ENCODE peak calls at places on chromosomes 11 and 22, in ten cellular contexts. One of them, this sample, is unnamed.

GRCh38 chr11:111601636-111601978 is 642 bp upstream of the SIK2 start:
- DNase-seq in NCI-H2171 treated with DMSO at 0.1 percent for 48 hours: no peak
- DNase-seq in HEK293T: no peak
- DNase-seq in activated T-cell treated with anti-CD3 and anti-CD28 coated beads, Interleukin-2, amount 50 U/mL, for 72 hours: no peak
- DNase-seq in GM06990: no peak
- DNase-seq in stimulated activated CD4-positive, alpha-beta T cell treated with anti-CD3 and anti-CD28 coated beads, Interleukin-15, amount 100 ng/mL, for 24 hours: no peak
- DNase-seq in CD8-positive, alpha-beta memory T cell: no peak
- DNase-seq in activated CD8-positive, alpha-beta memory T cell treated with anti-CD3 and anti-CD28 coated beads for 4 hours: no peak
- DNase-seq in lower lobe of right lung: no peak
- DNase-seq in anterior cingulate cortex: no peak
- DNase-seq in this sample: no peak

GRCh38 chr11:127491589-127491988 is 491.0 kb upstream of the KIRREL3 start:
- DNase-seq in NCI-H2171 treated with DMSO at 0.1 percent for 48 hours: no peak
- DNase-seq in HEK293T: no peak
- DNase-seq in activated T-cell treated with anti-CD3 and anti-CD28 coated beads, Interleukin-2, amount 50 U/mL, for 72 hours: no peak
- DNase-seq in GM06990: no peak
- DNase-seq in stimulated activated CD4-positive, alpha-beta T cell treated with anti-CD3 and anti-CD28 coated beads, Interleukin-15, amount 100 ng/mL, for 24 hours: no peak
- DNase-seq in CD8-positive, alpha-beta memory T cell: no peak
- DNase-seq in activated CD8-positive, alpha-beta memory T cell treated with anti-CD3 and anti-CD28 coated beads for 4 hours: no peak
- DNase-seq in lower lobe of right lung: no peak
- DNase-seq in anterior cingulate cortex: no peak
- DNase-seq in this sample: no peak

GRCh38 chr22:36065462-36065774 is 36.8 kb upstream of the RBFOX2 start:
- DNase-seq in NCI-H2171 treated with DMSO at 0.1 percent for 48 hours: no peak
- DNase-seq in HEK293T: no peak
- DNase-seq in activated T-cell treated with anti-CD3 and anti-CD28 coated beads, Interleukin-2, amount 50 U/mL, for 72 hours: no peak
- DNase-seq in GM06990: no peak
- DNase-seq in stimulated activated CD4-positive, alpha-beta T cell treated with anti-CD3 and anti-CD28 coated beads, Interleukin-15, amount 100 ng/mL, for 24 hours: no peak
- DNase-seq in CD8-positive, alpha-beta memory T cell: no peak
- DNase-seq in activated CD8-positive, alpha-beta memory T cell treated with anti-CD3 and anti-CD28 coated beads for 4 hours: no peak
- DNase-seq in lower lobe of right lung: no peak
- DNase-seq in anterior cingulate cortex: no peak
- DNase-seq in this sample: no peak

GRCh38 chr11:85809881-85810280 is 1.1 kb downstream of the SYTL2 start:
- DNase-seq in NCI-H2171 treated with DMSO at 0.1 percent for 48 hours: peak; percentile 26
- DNase-seq in HEK293T: peak; percentile 34
- DNase-seq in activated T-cell treated with anti-CD3 and anti-CD28 coated beads, Interleukin-2, amount 50 U/mL, for 72 hours: peak; percentile 52
- DNase-seq in GM06990: no peak
- DNase-seq in stimulated activated CD4-positive, alpha-beta T cell treated with anti-CD3 and anti-CD28 coated beads, Interleukin-15, amount 100 ng/mL, for 24 hours: peak; percentile 19
- DNase-seq in CD8-positive, alpha-beta memory T cell: peak; percentile 21
- DNase-seq in activated CD8-positive, alpha-beta memory T cell treated with anti-CD3 and anti-CD28 coated beads for 4 hours: no peak
- DNase-seq in lower lobe of right lung: no peak
- DNase-seq in anterior cingulate cortex: no peak
- DNase-seq in this sample: no peak

GRCh38 chr11:112343368-112344039 is 82.8 kb upstream of the PLET1 start:
- DNase-seq in NCI-H2171 treated with DMSO at 0.1 percent for 48 hours: no peak
- DNase-seq in HEK293T: no peak
- DNase-seq in activated T-cell treated with anti-CD3 and anti-CD28 coated beads, Interleukin-2, amount 50 U/mL, for 72 hours: no peak
- DNase-seq in GM06990: no peak
- DNase-seq in stimulated activated CD4-positive, alpha-beta T cell treated with anti-CD3 and anti-CD28 coated beads, Interleukin-15, amount 100 ng/mL, for 24 hours: no peak
- DNase-seq in CD8-positive, alpha-beta memory T cell: no peak
- DNase-seq in activated CD8-positive, alpha-beta memory T cell treated with anti-CD3 and anti-CD28 coated beads for 4 hours: no peak
- DNase-seq in lower lobe of right lung: no peak
- DNase-seq in anterior cingulate cortex: no peak
- DNase-seq in this sample: no peak

GRCh38 chr11:6387811-6388599 is 2.3 kb upstream of the SMPD1 start:
- DNase-seq in NCI-H2171 treated with DMSO at 0.1 percent for 48 hours: no peak
- DNase-seq in HEK293T: no peak
- DNase-seq in activated T-cell treated with anti-CD3 and anti-CD28 coated beads, Interleukin-2, amount 50 U/mL, for 72 hours: no peak
- DNase-seq in GM06990: no peak
- DNase-seq in stimulated activated CD4-positive, alpha-beta T cell treated with anti-CD3 and anti-CD28 coated beads, Interleukin-15, amount 100 ng/mL, for 24 hours: no peak
- DNase-seq in CD8-positive, alpha-beta memory T cell: no peak
- DNase-seq in activated CD8-positive, alpha-beta memory T cell treated with anti-CD3 and anti-CD28 coated beads for 4 hours: no peak
- DNase-seq in lower lobe of right lung: no peak
- DNase-seq in anterior cingulate cortex: no peak
- DNase-seq in this sample: no peak

GRCh38 chr11:75673977-75674582 is 5.2 kb upstream of the MAP6 start:
- DNase-seq in NCI-H2171 treated with DMSO at 0.1 percent for 48 hours: no peak
- DNase-seq in HEK293T: no peak
- DNase-seq in activated T-cell treated with anti-CD3 and anti-CD28 coated beads, Interleukin-2, amount 50 U/mL, for 72 hours: peak; percentile 67
- DNase-seq in GM06990: no peak
- DNase-seq in stimulated activated CD4-positive, alpha-beta T cell treated with anti-CD3 and anti-CD28 coated beads, Interleukin-15, amount 100 ng/mL, for 24 hours: peak; percentile 50
- DNase-seq in CD8-positive, alpha-beta memory T cell: no peak
- DNase-seq in activated CD8-positive, alpha-beta memory T cell treated with anti-CD3 and anti-CD28 coated beads for 4 hours: no peak
- DNase-seq in lower lobe of right lung: no peak
- DNase-seq in anterior cingulate cortex: no peak
- DNase-seq in this sample: no peak

GRCh38 chr11:35343033-35343598 is 76.2 kb downstream of the SLC1A2 start:
- DNase-seq in NCI-H2171 treated with DMSO at 0.1 percent for 48 hours: no peak
- DNase-seq in HEK293T: no peak
- DNase-seq in activated T-cell treated with anti-CD3 and anti-CD28 coated beads, Interleukin-2, amount 50 U/mL, for 72 hours: peak; percentile 71
- DNase-seq in GM06990: peak; percentile 50
- DNase-seq in stimulated activated CD4-positive, alpha-beta T cell treated with anti-CD3 and anti-CD28 coated beads, Interleukin-15, amount 100 ng/mL, for 24 hours: peak; percentile 58
- DNase-seq in CD8-positive, alpha-beta memory T cell: peak; percentile 15
- DNase-seq in activated CD8-positive, alpha-beta memory T cell treated with anti-CD3 and anti-CD28 coated beads for 4 hours: no peak
- DNase-seq in lower lobe of right lung: no peak
- DNase-seq in anterior cingulate cortex: no peak
- DNase-seq in this sample: no peak

GRCh38 chr22:24697671-24698082 is 76.8 kb downstream of the PIWIL3 start:
- DNase-seq in NCI-H2171 treated with DMSO at 0.1 percent for 48 hours: peak; percentile 93
- DNase-seq in HEK293T: no peak
- DNase-seq in activated T-cell treated with anti-CD3 and anti-CD28 coated beads, Interleukin-2, amount 50 U/mL, for 72 hours: no peak
- DNase-seq in GM06990: no peak
- DNase-seq in stimulated activated CD4-positive, alpha-beta T cell treated with anti-CD3 and anti-CD28 coated beads, Interleukin-15, amount 100 ng/mL, for 24 hours: no peak
- DNase-seq in CD8-positive, alpha-beta memory T cell: no peak
- DNase-seq in activated CD8-positive, alpha-beta memory T cell treated with anti-CD3 and anti-CD28 coated beads for 4 hours: no peak
- DNase-seq in lower lobe of right lung: peak; percentile 76
- DNase-seq in anterior cingulate cortex: no peak
- DNase-seq in this sample: no peak

GRCh38 chr11:62883677-62884076 is 3.0 kb downstream of the SLC3A2 start:
- DNase-seq in NCI-H2171 treated with DMSO at 0.1 percent for 48 hours: no peak
- DNase-seq in HEK293T: no peak
- DNase-seq in activated T-cell treated with anti-CD3 and anti-CD28 coated beads, Interleukin-2, amount 50 U/mL, for 72 hours: no peak
- DNase-seq in GM06990: no peak
- DNase-seq in stimulated activated CD4-positive, alpha-beta T cell treated with anti-CD3 and anti-CD28 coated beads, Interleukin-15, amount 100 ng/mL, for 24 hours: no peak
- DNase-seq in CD8-positive, alpha-beta memory T cell: no peak
- DNase-seq in activated CD8-positive, alpha-beta memory T cell treated with anti-CD3 and anti-CD28 coated beads for 4 hours: no peak
- DNase-seq in lower lobe of right lung: no peak
- DNase-seq in anterior cingulate cortex: no peak
- DNase-seq in this sample: no peak

GRCh38 chr11:128407962-128408361 is 179.4 kb downstream of the ETS1 start:
- DNase-seq in NCI-H2171 treated with DMSO at 0.1 percent for 48 hours: no peak
- DNase-seq in HEK293T: no peak
- DNase-seq in activated T-cell treated with anti-CD3 and anti-CD28 coated beads, Interleukin-2, amount 50 U/mL, for 72 hours: no peak
- DNase-seq in GM06990: no peak
- DNase-seq in stimulated activated CD4-positive, alpha-beta T cell treated with anti-CD3 and anti-CD28 coated beads, Interleukin-15, amount 100 ng/mL, for 24 hours: no peak
- DNase-seq in CD8-positive, alpha-beta memory T cell: no peak
- DNase-seq in activated CD8-positive, alpha-beta memory T cell treated with anti-CD3 and anti-CD28 coated beads for 4 hours: no peak
- DNase-seq in lower lobe of right lung: no peak
- DNase-seq in anterior cingulate cortex: no peak
- DNase-seq in this sample: no peak

GRCh38 chr11:104462346-104462745 is 298.4 kb upstream of the PDGFD start:
- DNase-seq in NCI-H2171 treated with DMSO at 0.1 percent for 48 hours: no peak
- DNase-seq in HEK293T: no peak
- DNase-seq in activated T-cell treated with anti-CD3 and anti-CD28 coated beads, Interleukin-2, amount 50 U/mL, for 72 hours: no peak
- DNase-seq in GM06990: no peak
- DNase-seq in stimulated activated CD4-positive, alpha-beta T cell treated with anti-CD3 and anti-CD28 coated beads, Interleukin-15, amount 100 ng/mL, for 24 hours: no peak
- DNase-seq in CD8-positive, alpha-beta memory T cell: no peak
- DNase-seq in activated CD8-positive, alpha-beta memory T cell treated with anti-CD3 and anti-CD28 coated beads for 4 hours: no peak
- DNase-seq in lower lobe of right lung: no peak
- DNase-seq in anterior cingulate cortex: no peak
- DNase-seq in this sample: peak; percentile 2

GRCh38 chr11:43130616-43131015 is 181.2 kb upstream of the API5 start:
- DNase-seq in NCI-H2171 treated with DMSO at 0.1 percent for 48 hours: no peak
- DNase-seq in HEK293T: no peak
- DNase-seq in activated T-cell treated with anti-CD3 and anti-CD28 coated beads, Interleukin-2, amount 50 U/mL, for 72 hours: no peak
- DNase-seq in GM06990: no peak
- DNase-seq in stimulated activated CD4-positive, alpha-beta T cell treated with anti-CD3 and anti-CD28 coated beads, Interleukin-15, amount 100 ng/mL, for 24 hours: no peak
- DNase-seq in CD8-positive, alpha-beta memory T cell: no peak
- DNase-seq in activated CD8-positive, alpha-beta memory T cell treated with anti-CD3 and anti-CD28 coated beads for 4 hours: no peak
- DNase-seq in lower lobe of right lung: no peak
- DNase-seq in anterior cingulate cortex: peak; percentile 11
- DNase-seq in this sample: peak; percentile 27

GRCh38 chr11:1573077-1573846 is 1.2 kb upstream of the DUSP8 start:
- DNase-seq in NCI-H2171 treated with DMSO at 0.1 percent for 48 hours: no peak
- DNase-seq in HEK293T: no peak
- DNase-seq in activated T-cell treated with anti-CD3 and anti-CD28 coated beads, Interleukin-2, amount 50 U/mL, for 72 hours: peak; percentile 35
- DNase-seq in GM06990: no peak
- DNase-seq in stimulated activated CD4-positive, alpha-beta T cell treated with anti-CD3 and anti-CD28 coated beads, Interleukin-15, amount 100 ng/mL, for 24 hours: peak; percentile 46
- DNase-seq in CD8-positive, alpha-beta memory T cell: peak; percentile 46
- DNase-seq in activated CD8-positive, alpha-beta memory T cell treated with anti-CD3 and anti-CD28 coated beads for 4 hours: no peak
- DNase-seq in lower lobe of right lung: no peak
- DNase-seq in anterior cingulate cortex: peak; percentile 47
- DNase-seq in this sample: no peak

GRCh38 chr11:61967924-61968757 is 707 bp upstream of the FTH1 start:
- DNase-seq in NCI-H2171 treated with DMSO at 0.1 percent for 48 hours: peak; percentile 81
- DNase-seq in HEK293T: no peak
- DNase-seq in activated T-cell treated with anti-CD3 and anti-CD28 coated beads, Interleukin-2, amount 50 U/mL, for 72 hours: peak; percentile 45
- DNase-seq in GM06990: peak; percentile 88
- DNase-seq in stimulated activated CD4-positive, alpha-beta T cell treated with anti-CD3 and anti-CD28 coated beads, Interleukin-15, amount 100 ng/mL, for 24 hours: peak; percentile 62
- DNase-seq in CD8-positive, alpha-beta memory T cell: peak; percentile 30
- DNase-seq in activated CD8-positive, alpha-beta memory T cell treated with anti-CD3 and anti-CD28 coated beads for 4 hours: no peak
- DNase-seq in lower lobe of right lung: peak; percentile 80
- DNase-seq in anterior cingulate cortex: peak; percentile 68
- DNase-seq in this sample: peak; percentile 63

GRCh38 chr22:30566125-30566524 is 8.3 kb downstream of the GAL3ST1 start:
- DNase-seq in NCI-H2171 treated with DMSO at 0.1 percent for 48 hours: no peak
- DNase-seq in HEK293T: no peak
- DNase-seq in activated T-cell treated with anti-CD3 and anti-CD28 coated beads, Interleukin-2, amount 50 U/mL, for 72 hours: no peak
- DNase-seq in GM06990: no peak
- DNase-seq in stimulated activated CD4-positive, alpha-beta T cell treated with anti-CD3 and anti-CD28 coated beads, Interleukin-15, amount 100 ng/mL, for 24 hours: no peak
- DNase-seq in CD8-positive, alpha-beta memory T cell: no peak
- DNase-seq in activated CD8-positive, alpha-beta memory T cell treated with anti-CD3 and anti-CD28 coated beads for 4 hours: no peak
- DNase-seq in lower lobe of right lung: no peak
- DNase-seq in anterior cingulate cortex: no peak
- DNase-seq in this sample: no peak

GRCh38 chr11:91850533-91851305 is 373.9 kb upstream of the FAT3 start:
- DNase-seq in NCI-H2171 treated with DMSO at 0.1 percent for 48 hours: no peak
- DNase-seq in HEK293T: no peak
- DNase-seq in activated T-cell treated with anti-CD3 and anti-CD28 coated beads, Interleukin-2, amount 50 U/mL, for 72 hours: no peak
- DNase-seq in GM06990: no peak
- DNase-seq in stimulated activated CD4-positive, alpha-beta T cell treated with anti-CD3 and anti-CD28 coated beads, Interleukin-15, amount 100 ng/mL, for 24 hours: no peak
- DNase-seq in CD8-positive, alpha-beta memory T cell: no peak
- DNase-seq in activated CD8-positive, alpha-beta memory T cell treated with anti-CD3 and anti-CD28 coated beads for 4 hours: no peak
- DNase-seq in lower lobe of right lung: no peak
- DNase-seq in anterior cingulate cortex: no peak
- DNase-seq in this sample: no peak

GRCh38 chr11:10638285-10638684 is 55.3 kb downstream of the IRAG1 start:
- DNase-seq in NCI-H2171 treated with DMSO at 0.1 percent for 48 hours: no peak
- DNase-seq in HEK293T: no peak
- DNase-seq in activated T-cell treated with anti-CD3 and anti-CD28 coated beads, Interleukin-2, amount 50 U/mL, for 72 hours: no peak
- DNase-seq in GM06990: no peak
- DNase-seq in stimulated activated CD4-positive, alpha-beta T cell treated with anti-CD3 and anti-CD28 coated beads, Interleukin-15, amount 100 ng/mL, for 24 hours: no peak
- DNase-seq in CD8-positive, alpha-beta memory T cell: no peak
- DNase-seq in activated CD8-positive, alpha-beta memory T cell treated with anti-CD3 and anti-CD28 coated beads for 4 hours: no peak
- DNase-seq in lower lobe of right lung: no peak
- DNase-seq in anterior cingulate cortex: peak; percentile 29
- DNase-seq in this sample: peak; percentile 37

GRCh38 chr11:20103281-20103680 is 57.0 kb downstream of the DBX1 start:
- DNase-seq in NCI-H2171 treated with DMSO at 0.1 percent for 48 hours: no peak
- DNase-seq in HEK293T: no peak
- DNase-seq in activated T-cell treated with anti-CD3 and anti-CD28 coated beads, Interleukin-2, amount 50 U/mL, for 72 hours: no peak
- DNase-seq in GM06990: no peak
- DNase-seq in stimulated activated CD4-positive, alpha-beta T cell treated with anti-CD3 and anti-CD28 coated beads, Interleukin-15, amount 100 ng/mL, for 24 hours: no peak
- DNase-seq in CD8-positive, alpha-beta memory T cell: no peak
- DNase-seq in activated CD8-positive, alpha-beta memory T cell treated with anti-CD3 and anti-CD28 coated beads for 4 hours: no peak
- DNase-seq in lower lobe of right lung: no peak
- DNase-seq in anterior cingulate cortex: no peak
- DNase-seq in this sample: no peak

GRCh38 chr11:16049611-16050010 is 306.7 kb downstream of the SOX6 start:
- DNase-seq in NCI-H2171 treated with DMSO at 0.1 percent for 48 hours: no peak
- DNase-seq in HEK293T: no peak
- DNase-seq in activated T-cell treated with anti-CD3 and anti-CD28 coated beads, Interleukin-2, amount 50 U/mL, for 72 hours: no peak
- DNase-seq in GM06990: no peak
- DNase-seq in stimulated activated CD4-positive, alpha-beta T cell treated with anti-CD3 and anti-CD28 coated beads, Interleukin-15, amount 100 ng/mL, for 24 hours: no peak
- DNase-seq in CD8-positive, alpha-beta memory T cell: no peak
- DNase-seq in activated CD8-positive, alpha-beta memory T cell treated with anti-CD3 and anti-CD28 coated beads for 4 hours: no peak
- DNase-seq in lower lobe of right lung: no peak
- DNase-seq in anterior cingulate cortex: no peak
- DNase-seq in this sample: no peak

GRCh38 chr11:120303004-120303637 is 22.0 kb upstream of the TLCD5 start:
- DNase-seq in NCI-H2171 treated with DMSO at 0.1 percent for 48 hours: peak; percentile 58
- DNase-seq in HEK293T: peak; percentile 53
- DNase-seq in activated T-cell treated with anti-CD3 and anti-CD28 coated beads, Interleukin-2, amount 50 U/mL, for 72 hours: peak; percentile 73
- DNase-seq in GM06990: peak; percentile 26
- DNase-seq in stimulated activated CD4-positive, alpha-beta T cell treated with anti-CD3 and anti-CD28 coated beads, Interleukin-15, amount 100 ng/mL, for 24 hours: peak; percentile 69
- DNase-seq in CD8-positive, alpha-beta memory T cell: peak; percentile 24
- DNase-seq in activated CD8-positive, alpha-beta memory T cell treated with anti-CD3 and anti-CD28 coated beads for 4 hours: peak; percentile 11
- DNase-seq in lower lobe of right lung: no peak
- DNase-seq in anterior cingulate cortex: no peak
- DNase-seq in this sample: peak; percentile 13

GRCh38 chr11:104078995-104079394 is 42.6 kb downstream of the DDI1 start:
- DNase-seq in NCI-H2171 treated with DMSO at 0.1 percent for 48 hours: no peak
- DNase-seq in HEK293T: no peak
- DNase-seq in activated T-cell treated with anti-CD3 and anti-CD28 coated beads, Interleukin-2, amount 50 U/mL, for 72 hours: no peak
- DNase-seq in GM06990: no peak
- DNase-seq in stimulated activated CD4-positive, alpha-beta T cell treated with anti-CD3 and anti-CD28 coated beads, Interleukin-15, amount 100 ng/mL, for 24 hours: no peak
- DNase-seq in CD8-positive, alpha-beta memory T cell: no peak
- DNase-seq in activated CD8-positive, alpha-beta memory T cell treated with anti-CD3 and anti-CD28 coated beads for 4 hours: no peak
- DNase-seq in lower lobe of right lung: no peak
- DNase-seq in anterior cingulate cortex: no peak
- DNase-seq in this sample: no peak

GRCh38 chr22:37581534-37581933 is 1.6 kb upstream of the LGALS2 start:
- DNase-seq in NCI-H2171 treated with DMSO at 0.1 percent for 48 hours: no peak
- DNase-seq in HEK293T: no peak
- DNase-seq in activated T-cell treated with anti-CD3 and anti-CD28 coated beads, Interleukin-2, amount 50 U/mL, for 72 hours: no peak
- DNase-seq in GM06990: no peak
- DNase-seq in stimulated activated CD4-positive, alpha-beta T cell treated with anti-CD3 and anti-CD28 coated beads, Interleukin-15, amount 100 ng/mL, for 24 hours: no peak
- DNase-seq in CD8-positive, alpha-beta memory T cell: no peak
- DNase-seq in activated CD8-positive, alpha-beta memory T cell treated with anti-CD3 and anti-CD28 coated beads for 4 hours: no peak
- DNase-seq in lower lobe of right lung: peak; percentile 71
- DNase-seq in anterior cingulate cortex: peak; percentile 64
- DNase-seq in this sample: no peak

GRCh38 chr11:2576536-2576935 is 123.3 kb downstream of the KCNQ1OT1 start:
- DNase-seq in NCI-H2171 treated with DMSO at 0.1 percent for 48 hours: no peak
- DNase-seq in HEK293T: no peak
- DNase-seq in activated T-cell treated with anti-CD3 and anti-CD28 coated beads, Interleukin-2, amount 50 U/mL, for 72 hours: no peak
- DNase-seq in GM06990: no peak
- DNase-seq in stimulated activated CD4-positive, alpha-beta T cell treated with anti-CD3 and anti-CD28 coated beads, Interleukin-15, amount 100 ng/mL, for 24 hours: no peak
- DNase-seq in CD8-positive, alpha-beta memory T cell: no peak
- DNase-seq in activated CD8-positive, alpha-beta memory T cell treated with anti-CD3 and anti-CD28 coated beads for 4 hours: no peak
- DNase-seq in lower lobe of right lung: peak; percentile 20
- DNase-seq in anterior cingulate cortex: no peak
- DNase-seq in this sample: no peak

GRCh38 chr11:116879789-116880402 is 42.5 kb upstream of the APOA1 start:
- DNase-seq in NCI-H2171 treated with DMSO at 0.1 percent for 48 hours: peak; percentile 42
- DNase-seq in HEK293T: peak; percentile 66
- DNase-seq in activated T-cell treated with anti-CD3 and anti-CD28 coated beads, Interleukin-2, amount 50 U/mL, for 72 hours: peak; percentile 17
- DNase-seq in GM06990: peak; percentile 41
- DNase-seq in stimulated activated CD4-positive, alpha-beta T cell treated with anti-CD3 and anti-CD28 coated beads, Interleukin-15, amount 100 ng/mL, for 24 hours: peak; percentile 11
- DNase-seq in CD8-positive, alpha-beta memory T cell: peak; percentile 29
- DNase-seq in activated CD8-positive, alpha-beta memory T cell treated with anti-CD3 and anti-CD28 coated beads for 4 hours: no peak
- DNase-seq in lower lobe of right lung: no peak
- DNase-seq in anterior cingulate cortex: no peak
- DNase-seq in this sample: no peak

GRCh38 chr11:19628018-19628417 is 84.6 kb upstream of the NAV2 start:
- DNase-seq in NCI-H2171 treated with DMSO at 0.1 percent for 48 hours: no peak
- DNase-seq in HEK293T: no peak
- DNase-seq in activated T-cell treated with anti-CD3 and anti-CD28 coated beads, Interleukin-2, amount 50 U/mL, for 72 hours: no peak
- DNase-seq in GM06990: no peak
- DNase-seq in stimulated activated CD4-positive, alpha-beta T cell treated with anti-CD3 and anti-CD28 coated beads, Interleukin-15, amount 100 ng/mL, for 24 hours: no peak
- DNase-seq in CD8-positive, alpha-beta memory T cell: no peak
- DNase-seq in activated CD8-positive, alpha-beta memory T cell treated with anti-CD3 and anti-CD28 coated beads for 4 hours: no peak
- DNase-seq in lower lobe of right lung: no peak
- DNase-seq in anterior cingulate cortex: no peak
- DNase-seq in this sample: no peak

GRCh38 chr22:29073618-29074275 is 912 bp downstream of the KREMEN1 start:
- DNase-seq in NCI-H2171 treated with DMSO at 0.1 percent for 48 hours: peak; percentile 59
- DNase-seq in HEK293T: no peak
- DNase-seq in activated T-cell treated with anti-CD3 and anti-CD28 coated beads, Interleukin-2, amount 50 U/mL, for 72 hours: peak; percentile 28
- DNase-seq in GM06990: no peak
- DNase-seq in stimulated activated CD4-positive, alpha-beta T cell treated with anti-CD3 and anti-CD28 coated beads, Interleukin-15, amount 100 ng/mL, for 24 hours: peak; percentile 30
- DNase-seq in CD8-positive, alpha-beta memory T cell: no peak
- DNase-seq in activated CD8-positive, alpha-beta memory T cell treated with anti-CD3 and anti-CD28 coated beads for 4 hours: no peak
- DNase-seq in lower lobe of right lung: peak; percentile 64
- DNase-seq in anterior cingulate cortex: no peak
- DNase-seq in this sample: no peak